ENCODE peak calls at places on chromosomes 13 and 19, in eight cellular contexts. S is GM23338; M is heart left ventricle; R is psoas muscle; I is osteoblast; Q is naive thymus-derived CD4-positive, alpha-beta T cell; X is right lobe of liver; K is neural progenitor cell. Y is an unnamed sample.

GRCh38 chr19:48686103-48686502 is 9.7 kb upstream of the FUT2 start:
- DNase-seq in X (no peak), S (no peak), Q (no peak), I (peak; percentile 21), M (no peak), R (no peak), K (no peak), Y (no peak)

GRCh38 chr13:37069597-37070103 is 10.2 kb upstream of the SUPT20H start:
- DNase-seq in M (no peak), S (no peak), I (no peak), Q (no peak), X (no peak), K (no peak), R (no peak), Y (no peak)

GRCh38 chr13:90868321-90868920 is 479.1 kb upstream of the MIR17HG start:
- DNase-seq in Q (no peak), K (peak; percentile 31), X (no peak), R (no peak), S (peak; percentile 48), I (no peak), M (no peak), Y (no peak)

GRCh38 chr13:111210082-111210481 is 95.0 kb downstream of the ARHGEF7 start:
- DNase-seq in M (no peak), Q (no peak), X (no peak), R (no peak), I (peak; percentile 85), K (peak; percentile 41), S (no peak), Y (no peak)

GRCh38 chr13:103876571-103876970 is 810.4 kb upstream of the SLC10A2 start:
- DNase-seq in X (no peak), K (no peak), S (no peak), M (no peak), Q (no peak), I (no peak), R (no peak), Y (no peak)

GRCh38 chr13:26679411-26679810 is 81.2 kb downstream of the GPR12 start:
- DNase-seq in S (no peak), Q (no peak), R (no peak), M (no peak), K (no peak), X (no peak), I (peak; percentile 84), Y (no peak)

GRCh38 chr19:55091955-55092354 is 16.3 kb downstream of the EPS8L1 start:
- DNase-seq in S (peak; percentile 92), X (no peak), Q (no peak), I (no peak), R (peak; percentile 13), K (peak; percentile 62), M (peak; percentile 60), Y (no peak)

GRCh38 chr19:52138614-52139290 is 986 bp downstream of the ZNF616 start:
- DNase-seq in Q (no peak), I (no peak), S (peak; percentile 92), R (no peak), M (no peak), K (peak; percentile 82), X (peak; percentile 47), Y (peak; percentile 23)

GRCh38 chr13:31848621-31849020 is 109.3 kb downstream of the RXFP2 start:
- DNase-seq in I (no peak), R (no peak), X (no peak), Q (no peak), M (no peak), K (no peak), S (no peak), Y (no peak)

GRCh38 chr13:76737526-76737925 is 148.7 kb downstream of the KCTD12 start:
- DNase-seq in R (no peak), I (no peak), M (no peak), X (no peak), K (no peak), S (no peak), Q (no peak), Y (no peak)

GRCh38 chr13:69571606-69572323 is 535.9 kb upstream of the ATXN8OS start:
- DNase-seq in M (no peak), Q (no peak), S (no peak), I (no peak), R (no peak), X (no peak), K (no peak), Y (no peak)

GRCh38 chr19:46892252-46893179 is 31.7 kb downstream of the ARHGAP35 start:
- DNase-seq in M (no peak), X (no peak), S (no peak), I (no peak), R (no peak), Q (no peak), K (no peak), Y (no peak)

GRCh38 chr13:66162470-66162869 is 1067.7 kb downstream of the PCDH9 start:
- DNase-seq in Q (no peak), R (no peak), X (no peak), M (no peak), S (no peak), K (no peak), I (no peak), Y (no peak)

GRCh38 chr13:64591981-64592380 is 2638.2 kb downstream of the PCDH9 start:
- DNase-seq in X (no peak), K (no peak), S (no peak), Q (no peak), M (no peak), R (no peak), I (no peak), Y (no peak)

GRCh38 chr19:58261968-58262921 is 16.5 kb upstream of the ZNF8 start:
- DNase-seq in Q (no peak), S (peak; percentile 43), M (no peak), I (no peak), R (no peak), K (no peak), X (no peak), Y (no peak)

GRCh38 chr13:20847298-20847697 is 55.2 kb downstream of the XPO4 start:
- DNase-seq in M (no peak), X (no peak), Q (no peak), R (no peak), S (peak; percentile 33), K (no peak), I (no peak), Y (no peak)

GRCh38 chr13:44337581-44337980 is 36.0 kb upstream of the SERP2 start:
- DNase-seq in I (no peak), S (no peak), M (no peak), K (no peak), X (no peak), R (no peak), Q (no peak), Y (no peak)

GRCh38 chr19:2230807-2231533 is 5.2 kb downstream of the PLEKHJ1 start:
- DNase-seq in Q (no peak), K (no peak), R (no peak), I (peak; percentile 91), M (no peak), X (peak; percentile 64), S (no peak), Y (no peak)

GRCh38 chr13:24032252-24032651 is 128.3 kb upstream of the SPATA13 start:
- DNase-seq in X (no peak), I (peak; percentile 69), M (no peak), S (no peak), R (no peak), K (no peak), Q (no peak), Y (no peak)

GRCh38 chr13:46934749-46935148 is 37.9 kb upstream of the HTR2A start:
- DNase-seq in X (no peak), K (no peak), M (no peak), I (peak; percentile 13), Q (no peak), R (no peak), S (no peak), Y (no peak)

GRCh38 chr19:14677464-14677863 is 2.8 kb upstream of the ADGRE3 start:
- DNase-seq in K (no peak), I (no peak), S (no peak), X (no peak), M (no peak), Q (no peak), R (no peak), Y (no peak)

GRCh38 chr19:14678199-14678598 is 3.6 kb upstream of the ADGRE3 start:
- DNase-seq in I (no peak), S (no peak), K (no peak), X (no peak), Q (no peak), R (no peak), M (no peak), Y (no peak)

GRCh38 chr19:14674764-14675163 is at the start of gene ADGRE3:
- DNase-seq in X (no peak), I (peak; percentile 23), K (no peak), Q (no peak), R (no peak), M (no peak), S (no peak), Y (no peak)

GRCh38 chr19:14673088-14673487 is 1.6 kb downstream of the ADGRE3 start:
- DNase-seq in R (no peak), X (no peak), M (no peak), Q (no peak), S (no peak), I (no peak), K (no peak), Y (no peak)

GRCh38 chr19:14676762-14677161 is 2.1 kb upstream of the ADGRE3 start:
- DNase-seq in R (no peak), X (no peak), K (no peak), I (peak; percentile 35), Q (no peak), M (no peak), S (no peak), Y (no peak)
- H3K27me3 ChIP-seq in R (no peaks in the 10 kb centered on the region), X (no peaks in the 10 kb centered on the region), K (peaks cover 2% of the 10 kb centered on the region), I (no peaks in the 10 kb centered on the region), Q (peaks cover 1% of the 10 kb centered on the region), M (peaks cover 3% of the 10 kb centered on the region), S (no peaks in the 10 kb centered on the region), Y (no peaks in the 10 kb centered on the region)

DNA sequence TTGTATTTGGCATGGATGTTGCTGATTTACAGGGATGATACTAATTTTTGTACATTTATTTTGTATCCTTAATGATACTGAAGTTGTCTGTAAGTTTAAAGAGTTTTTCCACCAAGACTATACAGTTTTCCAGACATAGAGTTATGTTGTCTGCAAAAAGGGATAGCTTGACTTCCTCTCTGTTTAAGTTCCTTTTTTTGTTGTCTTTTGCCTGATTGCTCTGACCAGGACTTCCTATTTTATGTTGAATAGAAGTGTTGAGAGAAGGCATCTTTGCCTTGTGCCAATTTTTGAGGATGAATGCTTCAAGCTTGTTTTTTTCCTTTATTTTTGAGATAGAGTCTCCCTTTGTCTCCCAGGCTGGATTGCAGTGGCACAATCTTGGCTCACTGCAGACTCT is 36.8 kb upstream of the ZNF681 start:
- DNase-seq in I (no peak), M (no peak), R (no peak), Q (no peak), X (no peak), S (no peak), K (no peak), Y (no peak)
- H3K4me1 ChIP-seq in I (no peaks in the 10 kb centered on the region), M (no peaks in the 10 kb centered on the region), R (no peaks in the 10 kb centered on the region), Q (no peaks in the 10 kb centered on the region), X (no peaks in the 10 kb centered on the region), S (peaks cover 20% of the 10 kb centered on the region), K (no peaks in the 10 kb centered on the region), Y (no peaks in the 10 kb centered on the region)

GRCh38 chr13:72931311-72931710 is 127.5 kb upstream of the KLF5 start:
- DNase-seq in R (no peak), S (no peak), K (no peak), X (no peak), Q (no peak), I (no peak), M (no peak), Y (no peak)

GRCh38 chr13:72932250-72932649 is 126.6 kb upstream of the KLF5 start:
- DNase-seq in S (no peak), X (no peak), I (no peak), K (no peak), R (no peak), Q (no peak), M (no peak), Y (no peak)
- H3K27me3 ChIP-seq in S (no peaks in the 10 kb centered on the region), X (no peaks in the 10 kb centered on the region), I (no peaks in the 10 kb centered on the region), K (no peaks in the 10 kb centered on the region), R (no peaks in the 10 kb centered on the region), Q (no peaks in the 10 kb centered on the region), M (no peaks in the 10 kb centered on the region), Y (no peaks in the 10 kb centered on the region)

GRCh38 chr13:40478775-40479174 is 187.7 kb downstream of the FOXO1 start:
- DNase-seq in K (no peak), M (no peak), R (no peak), X (peak; percentile 56), S (no peak), Q (no peak), I (no peak), Y (no peak)
- H3K4me1 ChIP-seq in K (peaks cover 10% of the 10 kb centered on the region), M (peaks cover 53% of the 10 kb centered on the region), R (peaks cover 10% of the 10 kb centered on the region), X (peaks cover 48% of the 10 kb centered on the region), S (peaks cover 13% of the 10 kb centered on the region), Q (peaks cover 45% of the 10 kb centered on the region), I (peaks cover 7% of the 10 kb centered on the region), Y (peaks cover 34% of the 10 kb centered on the region)